ENCODE peak calls at places on chromosomes 5 and 9, in four cellular contexts. M is HepG2, O is GM12878, I is K562. W is an unnamed sample.

GRCh38 chr9:35816708-35817107 is 1.9 kb upstream of the HINT2 start:
- DNase-seq in M (peak), O (no peak), I (peak), W (peak)

GRCh38 chr5:55737793-55738192 is at the start of gene DDX4:
- DNase-seq in M (no peak), O (no peak), I (no peak), W (no peak)

GRCh38 chr9:12448246-12448645 is 244.9 kb upstream of the TYRP1 start:
- DNase-seq in M (no peak), O (no peak), I (no peak), W (no peak)

GRCh38 chr5:3912790-3913189 is 317.2 kb downstream of the IRX1 start:
- DNase-seq in M (no peak), O (no peak), I (no peak), W (no peak)

GRCh38 chr5:137344723-137345322 is 154.3 kb downstream of the SPOCK1 start:
- DNase-seq in M (peak), O (no peak), I (peak), W (peak)

GRCh38 chr9:87594218-87594617 is 96.6 kb downstream of the DAPK1 start:
- DNase-seq in M (no peak), O (no peak), I (no peak), W (no peak)

GRCh38 chr5:159047081-159047480 is 52.6 kb downstream of the EBF1 start:
- DNase-seq in M (no peak), O (no peak), I (no peak), W (no peak)

GRCh38 chr5:159163027-159163699 is 46.2 kb downstream of the RNF145 start:
- DNase-seq in M (no peak), O (no peak), I (no peak), W (no peak)

GRCh38 chr5:91229031-91229623 is 154.0 kb downstream of the ARRDC3 start:
- DNase-seq in M (no peak), O (no peak), I (no peak), W (no peak)

GRCh38 chr5:160197341-160198147 is 31.8 kb upstream of the FABP6 start:
- DNase-seq in M (no peak), O (no peak), I (peak), W (peak)

GRCh38 chr9:32220750-32221149 is 163.7 kb upstream of the ACO1 start:
- DNase-seq in M (no peak), O (no peak), I (no peak), W (no peak)

GRCh38 chr5:56557198-56557597 is 258.2 kb upstream of the MAP3K1 start:
- DNase-seq in M (no peak), O (no peak), I (no peak), W (no peak)

GRCh38 chr5:151670074-151670686 is 16.5 kb downstream of the SPARC start:
- DNase-seq in M (no peak), O (no peak), I (no peak), W (peak)

GRCh38 chr5:103132684-103133083 is 12.6 kb downstream of the PPIP5K2 start:
- DNase-seq in M (no peak), O (no peak), I (no peak), W (no peak)
- TF ChIP-seq NFIC in M (no peak), O (no peak), I (no peak), W (no peak)

GRCh38 chr5:76689321-76690026 is 26.5 kb upstream of the F2R start:
- DNase-seq in M (no peak), O (no peak), I (no peak), W (no peak)
- TF ChIP-seq USF2 in M (no peak), O (no peak), I (no peak), W (no peak)

DNA sequence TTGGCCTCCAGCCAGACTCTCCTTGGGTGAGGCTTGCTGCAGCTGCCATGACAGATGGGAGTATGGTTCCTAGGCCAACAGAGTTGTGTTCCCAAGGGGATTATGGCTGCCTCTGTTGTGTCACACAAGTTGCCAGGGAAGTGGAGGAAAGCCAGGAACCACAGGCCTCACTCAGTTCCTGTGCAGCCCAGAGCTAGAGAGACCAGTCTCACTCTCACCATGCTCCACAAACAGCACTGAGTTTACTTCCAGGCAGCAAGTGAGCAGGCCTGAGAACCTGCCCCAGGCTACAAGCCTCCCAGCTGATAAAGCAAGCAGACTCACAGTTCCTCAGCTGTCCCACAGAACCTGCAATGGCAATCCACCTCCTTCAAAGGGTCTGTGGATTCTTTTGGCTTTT is 273.7 kb upstream of the TAS2R1 start:
- DNase-seq in M (no peak), O (no peak), I (no peak), W (no peak)
- TF ChIP-seq SMC3 in M (no peak), O (no peak), I (no peak), W (no peak)

GRCh38 chr9:68876265-68876664 is 137.6 kb downstream of the PRKACG start:
- DNase-seq in M (no peak), O (no peak), I (no peak), W (no peak)

GRCh38 chr9:68873179-68873578 is 140.7 kb downstream of the PRKACG start:
- DNase-seq in M (no peak), O (no peak), I (no peak), W (no peak)

GRCh38 chr9:68869020-68869419 is 144.9 kb downstream of the PRKACG start:
- DNase-seq in M (no peak), O (no peak), I (no peak), W (no peak)

GRCh38 chr9:68870049-68870448 is 143.9 kb downstream of the PRKACG start:
- DNase-seq in M (no peak), O (no peak), I (no peak), W (no peak)

DNA sequence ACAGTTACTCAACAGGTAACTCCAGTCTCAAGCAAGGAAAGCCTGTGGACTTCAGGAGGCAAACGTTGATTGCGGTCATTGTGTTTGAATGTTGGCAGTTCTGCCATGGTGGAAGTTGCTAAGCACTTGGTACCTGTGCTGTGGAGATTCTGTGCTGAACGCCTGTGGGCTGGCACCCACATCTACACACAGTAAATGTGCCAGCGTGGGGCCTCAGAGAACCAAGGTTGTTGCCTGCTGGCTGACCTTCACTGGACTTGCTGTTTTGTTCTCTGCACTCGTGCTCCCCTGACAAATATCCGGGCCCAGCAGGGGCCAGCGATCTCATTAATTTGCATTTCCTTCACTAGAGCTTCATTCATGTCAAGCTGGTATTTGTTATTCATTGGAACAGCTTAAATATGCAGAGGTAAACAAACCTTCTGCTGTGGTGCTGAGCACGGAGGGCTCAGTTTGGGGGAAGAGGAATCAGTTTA is 141.8 kb downstream of the PRKACG start:
- DNase-seq in M (no peak), O (no peak), I (no peak), W (no peak)
- TF ChIP-seq NFIC in M (no peak), O (no peak), I (no peak), W (no peak)

DNA sequence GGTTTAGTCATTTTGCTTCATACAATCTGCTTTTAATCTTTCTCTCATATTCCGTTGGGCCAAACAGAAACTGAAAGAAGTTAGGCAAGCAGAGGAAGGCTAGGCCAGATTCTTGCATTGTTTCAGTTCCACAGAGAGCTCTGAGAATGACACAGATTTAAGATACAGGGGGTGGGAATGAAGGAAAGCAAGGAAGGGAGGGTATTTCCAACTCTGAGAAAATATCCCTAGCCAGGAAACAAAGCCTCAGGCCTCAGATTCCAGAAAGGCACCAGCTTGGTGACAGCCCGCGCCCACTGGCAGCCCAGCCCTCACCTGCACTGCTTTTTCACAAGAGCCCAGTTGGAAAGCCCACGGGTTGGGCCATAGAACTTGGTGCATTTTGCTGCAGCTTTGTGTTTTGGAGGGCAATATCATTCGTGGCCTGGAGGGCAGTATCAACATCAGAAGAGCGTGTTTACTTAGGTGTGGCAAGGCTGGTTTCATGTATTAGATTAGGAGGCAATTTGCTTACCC is 63.5 kb downstream of the ENC1 start:
- DNase-seq in M (no peak), O (peak), I (no peak), W (no peak)
- TF ChIP-seq USF2 in M (no peak), O (no peak), I (no peak), W (no peak)

GRCh38 chr5:54480296-54480695 is 24.8 kb downstream of the HSPB3 start:
- DNase-seq in M (no peak), O (no peak), I (no peak), W (no peak)
- TF ChIP-seq SMC3 in M (no peak), O (no peak), I (no peak), W (no peak)

GRCh38 chr9:111831371-111832108 is 36.8 kb upstream of the SHOC1 start:
- DNase-seq in M (no peak), O (no peak), I (no peak), W (no peak)

GRCh38 chr9:111833941-111834340 is 39.2 kb upstream of the SHOC1 start:
- DNase-seq in M (no peak), O (no peak), I (no peak), W (no peak)

GRCh38 chr9:111825468-111826145 is 30.9 kb upstream of the SHOC1 start:
- DNase-seq in M (no peak), O (no peak), I (no peak), W (no peak)

GRCh38 chr9:111832428-111832827 is 37.7 kb upstream of the SHOC1 start:
- DNase-seq in M (no peak), O (no peak), I (no peak), W (no peak)

GRCh38 chr9:111828193-111828592 is 33.5 kb upstream of the SHOC1 start:
- DNase-seq in M (no peak), O (no peak), I (no peak), W (no peak)
- TF ChIP-seq NFIC in M (no peak), O (no peak), I (no peak), W (no peak)

GRCh38 chr5:60677831-60678664 is 21.9 kb downstream of the DEPDC1B start:
- DNase-seq in M (peak), O (peak), I (peak), W (peak)

GRCh38 chr5:60685028-60685427 is 14.9 kb downstream of the DEPDC1B start:
- DNase-seq in M (no peak), O (no peak), I (no peak), W (no peak)

GRCh38 chr5:60675286-60675685 is 24.7 kb downstream of the DEPDC1B start:
- DNase-seq in M (no peak), O (no peak), I (no peak), W (no peak)

GRCh38 chr5:60674670-60675069 is 25.3 kb downstream of the DEPDC1B start:
- DNase-seq in M (no peak), O (no peak), I (no peak), W (no peak)

GRCh38 chr5:60679816-60680215 is 20.1 kb downstream of the DEPDC1B start:
- DNase-seq in M (no peak), O (no peak), I (no peak), W (no peak)
- TF ChIP-seq USF2 in M (no peak), O (no peak), I (no peak), W (no peak)

GRCh38 chr5:135135530-135136201 is 101.6 kb upstream of the PITX1 start:
- DNase-seq in M (no peak), O (no peak), I (peak), W (no peak)

GRCh38 chr5:135133698-135134515 is 99.9 kb upstream of the PITX1 start:
- DNase-seq in M (peak), O (no peak), I (peak), W (no peak)

GRCh38 chr5:135137146-135137915 is 103.3 kb upstream of the PITX1 start:
- DNase-seq in M (no peak), O (no peak), I (no peak), W (no peak)

GRCh38 chr5:135133181-135133580 is 99.2 kb upstream of the PITX1 start:
- DNase-seq in M (no peak), O (no peak), I (no peak), W (no peak)

DNA sequence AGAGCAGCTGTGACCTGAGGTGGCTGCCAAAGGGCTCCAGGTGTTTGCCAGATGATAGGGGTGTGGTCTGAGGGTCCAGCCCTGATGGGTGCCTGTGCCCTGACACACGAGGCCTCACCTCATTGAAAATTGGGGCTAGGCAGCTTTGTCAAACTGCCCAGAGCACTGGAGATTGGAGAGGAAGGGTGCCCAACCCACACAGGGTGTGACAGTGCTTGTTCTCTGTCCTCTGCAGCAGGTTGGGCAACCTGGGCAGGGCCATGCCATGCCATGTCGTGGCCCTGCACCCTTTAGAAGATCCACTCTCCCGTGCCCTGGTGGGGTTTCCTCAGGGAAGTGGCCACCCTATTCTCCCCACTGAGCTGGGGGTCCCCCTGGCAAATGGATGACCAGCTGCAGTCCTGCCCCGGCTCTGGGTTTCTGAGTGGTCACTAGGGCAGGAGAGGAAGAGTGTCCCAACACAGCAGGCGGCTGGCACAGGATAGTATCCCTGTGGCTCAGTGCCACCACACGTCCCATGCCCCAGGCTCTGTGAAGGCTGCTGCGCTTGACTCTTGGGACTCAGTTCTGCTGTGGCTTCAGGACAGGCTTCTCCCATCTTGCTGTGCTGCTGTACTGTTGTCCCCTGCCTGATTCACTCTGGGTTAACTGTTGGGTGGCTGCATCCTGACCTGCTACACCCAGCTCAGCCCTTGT is 100.8 kb upstream of the PITX1 start:
- DNase-seq in M (no peak), O (no peak), I (no peak), W (no peak)
- TF ChIP-seq SMC3 in M (no peak), O (no peak), I (no peak), W (no peak)

W was measured in SK-N-SH.